ENCODE peak calls at places on chromosomes 11 and 22, in ten cellular contexts. K, X, J, U, I, N, M, L, R and G are unnamed samples.

GRCh38 chr22:20011993-20012740 is 4.5 kb downstream of the ARVCF start:
- DNase-seq in K (no peak), X (no peak), J (peak), U (no peak), I (peak), N (no peak), M (no peak), L (no peak), R (no peak), G (no peak)

GRCh38 chr22:43298062-43298801 is 44.9 kb downstream of the SCUBE1 start:
- DNase-seq in K (no peak), X (no peak), J (no peak), U (no peak), I (no peak), N (peak), M (no peak), L (no peak), R (no peak), G (no peak)

GRCh38 chr11:95792200-95792599 is 1.9 kb downstream of the CEP57 start:
- DNase-seq in K (no peak), X (no peak), J (no peak), U (no peak), I (no peak), N (no peak), M (no peak), L (no peak), R (no peak), G (no peak)

GRCh38 chr11:111820059-111820375 is 51.4 kb downstream of the ALG9 start:
- DNase-seq in K (no peak), X (no peak), J (no peak), U (no peak), I (no peak), N (no peak), M (no peak), L (no peak), R (no peak), G (no peak)

GRCh38 chr22:27420817-27421361 is 380.7 kb downstream of the MN1 start:
- DNase-seq in K (no peak), X (no peak), J (peak), U (peak), I (peak), N (peak), M (peak), L (peak), R (no peak), G (peak)

GRCh38 chr11:108866781-108867180 is 201.9 kb downstream of the DDX10 start:
- DNase-seq in K (no peak), X (no peak), J (no peak), U (no peak), I (no peak), N (no peak), M (no peak), L (no peak), R (no peak), G (no peak)

GRCh38 chr11:94796863-94797262 is 28.7 kb downstream of the AMOTL1 start:
- DNase-seq in K (no peak), X (no peak), J (no peak), U (no peak), I (no peak), N (peak), M (no peak), L (peak), R (no peak), G (no peak)

GRCh38 chr11:123690490-123690889 is 36.1 kb upstream of the SCN3B start:
- DNase-seq in K (no peak), X (peak), J (no peak), U (peak), I (no peak), N (peak), M (no peak), L (peak), R (no peak), G (no peak)

GRCh38 chr11:18721576-18722292 is 4.3 kb downstream of the IGSF22 start:
- DNase-seq in K (peak), X (peak), J (no peak), U (peak), I (peak), N (peak), M (no peak), L (peak), R (peak), G (no peak)

GRCh38 chr22:49787861-49788260 is 39.8 kb downstream of the BRD1 start:
- DNase-seq in K (no peak), X (no peak), J (no peak), U (no peak), I (no peak), N (no peak), M (no peak), L (no peak), R (no peak), G (no peak)

GRCh38 chr22:49788492-49788891 is 39.2 kb downstream of the BRD1 start:
- DNase-seq in K (no peak), X (no peak), J (peak), U (no peak), I (peak), N (peak), M (no peak), L (no peak), R (no peak), G (peak)

GRCh38 chr22:49791682-49792081 is 36.0 kb downstream of the BRD1 start:
- DNase-seq in K (no peak), X (no peak), J (no peak), U (no peak), I (no peak), N (no peak), M (no peak), L (peak), R (no peak), G (no peak)

GRCh38 chr22:49790912-49791311 is 36.8 kb downstream of the BRD1 start:
- DNase-seq in K (no peak), X (no peak), J (no peak), U (no peak), I (no peak), N (peak), M (no peak), L (no peak), R (no peak), G (no peak)

DNA sequence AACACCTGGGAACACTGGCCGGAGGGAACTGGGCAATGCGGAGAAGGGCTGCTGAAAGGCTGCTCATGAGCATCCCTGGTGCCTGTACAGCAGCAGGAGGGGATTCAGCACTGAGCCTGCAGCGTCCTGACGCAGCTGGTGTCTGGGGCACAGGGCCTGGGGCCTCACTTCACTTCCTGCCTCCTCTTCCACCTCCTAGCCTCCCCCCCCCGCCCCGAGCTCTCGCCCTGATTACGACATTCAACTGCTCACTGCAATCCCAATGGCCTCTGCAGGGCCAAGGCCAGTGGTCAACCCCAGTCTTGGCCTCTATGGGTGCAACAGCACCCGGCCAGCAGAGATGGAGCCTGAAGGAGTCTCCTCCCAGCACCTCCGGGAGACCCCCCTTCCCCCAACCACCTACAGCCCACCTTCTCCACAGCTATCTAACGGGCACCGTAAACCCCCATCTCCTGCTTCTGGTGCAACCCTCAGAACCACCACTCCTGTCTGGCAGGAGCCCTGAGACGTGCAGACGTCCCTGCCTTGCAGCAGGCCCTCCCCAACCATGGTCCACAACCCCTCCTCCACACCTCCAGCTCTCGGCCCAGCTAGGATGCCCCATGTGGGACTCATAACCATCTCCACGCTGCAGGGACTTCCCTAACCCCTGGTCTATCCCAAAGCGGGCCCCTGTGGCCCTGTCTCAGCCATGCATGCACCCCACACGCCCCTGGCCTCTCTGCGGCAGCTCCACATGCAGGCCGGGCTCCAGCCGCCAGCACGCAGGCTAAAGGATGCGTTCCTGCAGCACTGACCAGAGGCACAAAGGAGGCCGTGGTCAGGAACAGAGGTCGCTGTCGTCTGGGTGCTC is 38.2 kb downstream of the BRD1 start:
- DNase-seq in K (no peak), X (no peak), J (peak), U (no peak), I (peak), N (peak), M (no peak), L (no peak), R (peak), G (no peak)
- H3K27ac ChIP-seq in K (no peak), X (no peak), J (peak), U (no peak), I (peak), N (peak), M (peak), L (no peak), R (no peak), G (peak)

GRCh38 chr22:45511847-45512261 is 9.2 kb downstream of the FBLN1 start:
- DNase-seq in K (no peak), X (no peak), J (peak), U (no peak), I (no peak), N (peak), M (no peak), L (no peak), R (no peak), G (peak)
- H3K27ac ChIP-seq in K (no peak), X (no peak), J (peak), U (no peak), I (peak), N (peak), M (peak), L (no peak), R (no peak), G (peak)

GRCh38 chr22:46605117-46605516 is 15.1 kb upstream of the GRAMD4 start:
- DNase-seq in K (no peak), X (no peak), J (no peak), U (no peak), I (no peak), N (no peak), M (no peak), L (no peak), R (no peak), G (no peak)
- H3K27ac ChIP-seq in K (no peak), X (no peak), J (no peak), U (no peak), I (no peak), N (no peak), M (no peak), L (no peak), R (peak), G (no peak)

GRCh38 chr22:31922593-31922992 is 21.7 kb upstream of the YWHAH start:
- DNase-seq in K (no peak), X (no peak), J (no peak), U (no peak), I (no peak), N (no peak), M (no peak), L (no peak), R (no peak), G (no peak)
- H3K27ac ChIP-seq in K (no peak), X (no peak), J (no peak), U (no peak), I (peak), N (no peak), M (peak), L (no peak), R (no peak), G (no peak)